ENCODE peak calls at places on chromosomes 11 and 22, in six cellular contexts. S is mammary epithelial cell, H is Karpas-422, Y is fibroblast of lung, Q is K562, U is GM23248. B is an unnamed sample.

GRCh38 chr11:98183034-98183433 is 837.7 kb upstream of the CNTN5 start:
- DNase-seq in S (no peak), H (no peak), Y (no peak), Q (no peak), U (no peak), B (no peak)

GRCh38 chr11:3146612-3147256 is 18.4 kb downstream of the OSBPL5 start:
- DNase-seq in S (no peak), H (no peak), Y (peak; percentile 69), Q (no peak), U (peak; percentile 93), B (no peak)

GRCh38 chr22:47124451-47124881 is 362.0 kb downstream of the TBC1D22A start:
- DNase-seq in S (no peak), H (no peak), Y (no peak), Q (no peak), U (no peak), B (peak; percentile 70)

GRCh38 chr22:50481440-50482106 is at the start of gene ADM2:
- DNase-seq in S (no peak), H (no peak), Y (peak; percentile 31), Q (peak; percentile 75), U (peak; percentile 59), B (peak; percentile 84)

GRCh38 chr11:6410695-6411430 is 8.0 kb downstream of the APBB1 start:
- DNase-seq in S (no peak), H (no peak), Y (no peak), Q (no peak), U (no peak), B (no peak)

GRCh38 chr11:1930448-1930802 is 10.9 kb downstream of the TNNT3 start:
- DNase-seq in S (no peak), H (no peak), Y (no peak), Q (no peak), U (no peak), B (no peak)

GRCh38 chr11:34633990-34634725 is 13.3 kb downstream of the EHF start:
- DNase-seq in S (peak; percentile 69), H (peak; percentile 59), Y (peak; percentile 65), Q (no peak), U (peak; percentile 36), B (no peak)

GRCh38 chr11:123628936-123629683 is 25.3 kb downstream of the SCN3B start:
- DNase-seq in S (no peak), H (no peak), Y (peak; percentile 47), Q (no peak), U (peak; percentile 80), B (peak; percentile 95)

GRCh38 chr22:22881116-22882032 is 6.2 kb upstream of the IGLL5 start:
- DNase-seq in S (no peak), H (peak; percentile 84), Y (no peak), Q (peak; percentile 56), U (no peak), B (peak; percentile 31)

GRCh38 chr11:14793546-14793945 is 98.5 kb downstream of the CYP2R1 start:
- DNase-seq in S (no peak), H (no peak), Y (no peak), Q (no peak), U (no peak), B (no peak)

GRCh38 chr22:25645964-25646363 is 81.5 kb downstream of the GRK3 start:
- DNase-seq in S (peak; percentile 58), H (no peak), Y (no peak), Q (no peak), U (peak; percentile 11), B (no peak)

GRCh38 chr11:70378506-70379134 is 19.7 kb upstream of the CTTN start:
- DNase-seq in S (no peak), H (peak; percentile 50), Y (no peak), Q (no peak), U (no peak), B (no peak)

GRCh38 chr11:11467278-11467677 is 114.2 kb upstream of the CSNK2A3 start:
- DNase-seq in S (no peak), H (no peak), Y (no peak), Q (no peak), U (no peak), B (no peak)

GRCh38 chr11:1501421-1502167 is 15.0 kb upstream of the MOB2 start:
- DNase-seq in S (no peak), H (no peak), Y (no peak), Q (no peak), U (no peak), B (peak; percentile 72)

GRCh38 chr22:33682927-33683326 is 237.3 kb downstream of the LARGE1 start:
- DNase-seq in S (no peak), H (no peak), Y (no peak), Q (no peak), U (no peak), B (no peak)

GRCh38 chr11:23767576-23767975 is 729.3 kb upstream of the LUZP2 start:
- DNase-seq in S (no peak), H (no peak), Y (no peak), Q (no peak), U (no peak), B (no peak)

GRCh38 chr11:7538023-7538422 is 24.2 kb downstream of the PPFIBP2 start:
- DNase-seq in S (no peak), H (no peak), Y (no peak), Q (no peak), U (peak; percentile 74), B (no peak)

GRCh38 chr22:29454186-29454745 is 15.9 kb downstream of the RFPL1 start:
- DNase-seq in S (no peak), H (no peak), Y (no peak), Q (no peak), U (no peak), B (no peak)

GRCh38 chr11:76759092-76759491 is 24.1 kb upstream of the TSKU start:
- DNase-seq in S (no peak), H (no peak), Y (no peak), Q (no peak), U (no peak), B (no peak)

GRCh38 chr11:85947431-85948272 is 92.5 kb downstream of the CCDC83 start:
- DNase-seq in S (peak; percentile 85), H (peak; percentile 45), Y (peak; percentile 97), Q (no peak), U (peak; percentile 95), B (no peak)

GRCh38 chr11:21895686-21896085 is 297.2 kb upstream of the ANO5 start:
- DNase-seq in S (no peak), H (no peak), Y (no peak), Q (no peak), U (no peak), B (no peak)

GRCh38 chr11:20021771-20022362 is 138.4 kb downstream of the DBX1 start:
- DNase-seq in S (no peak), H (no peak), Y (no peak), Q (no peak), U (no peak), B (no peak)

GRCh38 chr11:83746921-83747585 is 460.9 kb upstream of the CCDC90B start:
- DNase-seq in S (no peak), H (no peak), Y (no peak), Q (no peak), U (no peak), B (no peak)

GRCh38 chr22:37534445-37534844 is 15.2 kb upstream of the CARD10 start:
- DNase-seq in S (no peak), H (no peak), Y (no peak), Q (no peak), U (no peak), B (no peak)
- H3K4me3 ChIP-seq in S (no peak overlapping the region), H (no peak overlapping the region), Y (no peak overlapping the region), Q (no peak overlapping the region), U (no peak overlapping the region), B (no peak overlapping the region)

DNA sequence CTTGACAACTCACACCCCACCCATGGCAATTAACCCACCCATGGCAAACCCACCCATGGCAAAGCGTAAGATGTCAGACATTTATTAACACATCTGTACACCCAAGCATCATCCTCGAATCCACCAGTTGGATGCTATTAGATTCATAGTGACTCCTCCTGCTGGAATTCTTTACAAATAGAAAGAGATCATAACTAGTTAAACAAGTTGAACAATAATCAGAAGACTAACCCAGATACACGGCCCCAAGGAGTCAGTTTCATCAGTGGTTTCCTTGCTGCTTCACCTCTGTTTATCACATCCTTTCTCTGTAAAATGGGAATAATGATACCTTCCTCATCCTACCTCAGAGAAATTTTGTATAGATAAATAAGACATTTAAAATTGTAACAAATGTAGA is 5.1 kb downstream of the GTPBP1 start:
- DNase-seq in S (no peak), H (no peak), Y (no peak), Q (no peak), U (no peak), B (no peak)
- H3K4me1 ChIP-seq in S (peaks cover 18% of the 10 kb centered on the region), H (peaks cover 35% of the 10 kb centered on the region), Y (peaks cover 7% of the 10 kb centered on the region), Q (peaks cover 59% of the 10 kb centered on the region), U (peaks cover 14% of the 10 kb centered on the region), B (peaks cover 15% of the 10 kb centered on the region)

DNA sequence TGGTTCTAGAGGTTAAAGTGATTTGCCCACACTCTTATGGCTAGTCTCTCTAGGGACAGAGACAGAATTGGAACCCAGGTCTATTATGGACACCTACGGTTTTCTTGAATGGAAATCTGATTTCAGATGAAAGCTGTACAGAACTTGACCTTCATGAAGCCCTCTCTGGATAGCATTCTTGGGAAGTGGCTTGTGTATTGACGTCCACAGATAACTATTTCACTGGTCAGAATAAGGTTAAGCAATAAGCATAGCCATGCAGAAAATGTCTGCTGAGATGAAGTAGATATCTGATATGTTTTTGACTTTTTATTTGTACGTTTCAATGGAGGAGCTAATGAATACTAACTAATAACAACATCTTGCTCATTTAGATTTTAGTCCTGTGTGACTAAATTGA is 1.1 kb downstream of the TLCD5 start:
- DNase-seq in S (no peak), H (no peak), Y (peak; percentile 85), Q (no peak), U (peak; percentile 83), B (no peak)
- H3K9ac ChIP-seq in S (no peak overlapping the region), H (peak overlapping the region; percentile 77), Y (peak overlapping the region; percentile 95), Q (peak overlapping the region; percentile 39), U (peak overlapping the region; percentile 86), B (no peak overlapping the region)

GRCh38 chr22:46007003-46007847 is 30.3 kb upstream of the WNT7B start:
- DNase-seq in S (peak; percentile 91), H (no peak), Y (peak; percentile 64), Q (no peak), U (peak; percentile 93), B (peak; percentile 92)
- H3K4me3 ChIP-seq in S (peak overlapping the region; percentile 40), H (no peak overlapping the region), Y (peak overlapping the region; percentile 44), Q (no peak overlapping the region), U (peak overlapping the region; percentile 58), B (no peak overlapping the region)

GRCh38 chr11:12687740-12688139 is 13.5 kb downstream of the TEAD1 start:
- DNase-seq in S (no peak), H (no peak), Y (no peak), Q (peak; percentile 40), U (no peak), B (no peak)
- H3K4me1 ChIP-seq in S (peaks cover 73% of the 10 kb centered on the region), H (no peaks in the 10 kb centered on the region), Y (peaks cover 70% of the 10 kb centered on the region), Q (peaks cover 66% of the 10 kb centered on the region), U (peaks cover 84% of the 10 kb centered on the region), B (peaks cover 83% of the 10 kb centered on the region)